ENCODE peak calls at places on chromosomes 11 and 22, in six cellular contexts. B is activated CD4-positive, alpha-beta T cell treated with anti-CD3 and anti-CD28 coated beads, Interleukin-2, amount 50 U/mL, for 4 hours; S is activated CD4-positive, CD25-positive, alpha-beta regulatory T cell; K is activated gamma-delta T cell treated with anti-CD3 and anti-CD28 coated beads, Interleukin-2, amount 50 U/mL, for 16 hours; C is GM23338; T is HS-5. H is an unnamed sample.

GRCh38 chr11:132026746-132027145 is 656.3 kb downstream of the NTM start:
- DNase-seq in K (no peak), C (no peak), B (no peak), T (no peak), S (no peak), H (no peak)

GRCh38 chr22:23293720-23294119 is 113.4 kb downstream of the BCR start:
- DNase-seq in K (no peak), S (no peak), T (no peak), C (no peak), B (no peak), H (no peak)

GRCh38 chr11:112963368-112963955 is 2.2 kb downstream of the NCAM1 start:
- DNase-seq in B (no peak), C (peak; percentile 15), T (no peak), S (no peak), K (no peak), H (no peak)

GRCh38 chr22:49281467-49282340 is 546.0 kb downstream of the BRD1 start:
- DNase-seq in T (no peak), K (no peak), S (no peak), C (no peak), B (no peak), H (no peak)

GRCh38 chr11:1178906-1179305 is 21.2 kb downstream of the MUC5AC start:
- DNase-seq in T (no peak), K (no peak), B (no peak), C (no peak), S (no peak), H (no peak)

GRCh38 chr11:120065176-120065575 is 72.7 kb downstream of the TRIM29 start:
- DNase-seq in S (no peak), C (no peak), K (no peak), B (no peak), T (no peak), H (no peak)

GRCh38 chr11:126415128-126415527 is 59.6 kb downstream of the ST3GAL4 start:
- DNase-seq in B (no peak), K (no peak), C (no peak), T (no peak), S (no peak), H (no peak)

GRCh38 chr11:2211113-2211971 is 39.7 kb upstream of the TH start:
- DNase-seq in C (no peak), K (no peak), B (no peak), S (no peak), T (no peak), H (no peak)

GRCh38 chr22:23278883-23279675 is 98.8 kb downstream of the BCR start:
- DNase-seq in B (no peak), C (no peak), S (no peak), T (no peak), K (no peak), H (no peak)

GRCh38 chr22:31790240-31790639 is 36.4 kb downstream of the DEPDC5 start:
- DNase-seq in K (no peak), C (no peak), S (no peak), B (no peak), T (no peak), H (no peak)

GRCh38 chr11:45021001-45021400 is 70.3 kb upstream of the TP53I11 start:
- DNase-seq in K (no peak), B (no peak), T (no peak), S (no peak), C (no peak), H (no peak)

GRCh38 chr22:47369020-47369419 is 606.6 kb downstream of the TBC1D22A start:
- DNase-seq in K (no peak), T (no peak), C (no peak), S (no peak), B (no peak), H (no peak)

GRCh38 chr11:125903753-125904659 is at the start of gene DDX25:
- DNase-seq in K (no peak), C (peak; percentile 88), S (no peak), T (no peak), B (no peak), H (no peak)

GRCh38 chr11:73379189-73379880 is 3.1 kb downstream of the RELT start:
- DNase-seq in C (no peak), K (no peak), B (no peak), T (no peak), S (no peak), H (no peak)

GRCh38 chr11:119885861-119886567 is 157.0 kb upstream of the NECTIN1 start:
- DNase-seq in C (no peak), T (no peak), B (no peak), K (no peak), S (no peak), H (no peak)

GRCh38 chr11:112605093-112605666 is 344.5 kb upstream of the PLET1 start:
- DNase-seq in B (no peak), K (no peak), T (peak; percentile 57), S (no peak), C (no peak), H (no peak)

GRCh38 chr22:48890693-48891554 is 936.7 kb downstream of the BRD1 start:
- DNase-seq in K (no peak), S (no peak), T (no peak), B (no peak), C (no peak), H (no peak)

GRCh38 chr11:326842-327580 is 6.4 kb upstream of the IFITM3 start:
- DNase-seq in C (no peak), B (no peak), K (peak; percentile 38), S (no peak), T (no peak), H (no peak)

GRCh38 chr11:78037825-78038620 is 14.9 kb upstream of the KCTD14 start:
- DNase-seq in K (no peak), B (no peak), T (no peak), S (no peak), C (no peak), H (no peak)